ENCODE peak calls at places on chromosomes 5 and 9, in eight cellular contexts. F, V, D, X, C, S, G and O are unnamed samples.
A peak's percentile ranks its signal among the peaks of the same experiment; 100 is the strongest.

GRCh38 chr5:179288101-179288808 is 57.0 kb downstream of the ADAMTS2 start:
- DNase-seq in F (no peak), V (no peak), D (no peak), X (no peak), C (peak; percentile 15), S (no peak), G (peak; percentile 32), O (no peak)

GRCh38 chr5:150645070-150645700 is 4.7 kb downstream of the SYNPO start:
- DNase-seq in F (no peak), V (peak; percentile 96), D (peak; percentile 63), X (peak; percentile 81), C (peak; percentile 49), S (peak; percentile 56), G (no peak), O (no peak)

GRCh38 chr5:53360811-53361210 is 119.6 kb upstream of the FST start:
- DNase-seq in F (no peak), V (peak; percentile 82), D (peak; percentile 88), X (no peak), C (no peak), S (no peak), G (no peak), O (no peak)

GRCh38 chr5:110458313-110458712 is 268.2 kb downstream of the TMEM232 start:
- DNase-seq in F (no peak), V (no peak), D (no peak), X (no peak), C (no peak), S (no peak), G (no peak), O (no peak)

GRCh38 chr9:100285601-100286000 is 67.1 kb downstream of the TEX10 start:
- DNase-seq in F (no peak), V (no peak), D (no peak), X (no peak), C (no peak), S (no peak), G (no peak), O (no peak)

GRCh38 chr9:26954050-26954508 is 2.1 kb upstream of the IFT74 start:
- DNase-seq in F (no peak), V (no peak), D (no peak), X (no peak), C (no peak), S (no peak), G (no peak), O (no peak)

GRCh38 chr5:103259705-103260355 is 1.3 kb downstream of the MACIR start:
- DNase-seq in F (no peak), V (peak; percentile 36), D (peak; percentile 59), X (no peak), C (peak; percentile 39), S (no peak), G (no peak), O (no peak)

GRCh38 chr5:113293613-113294340 is 141.0 kb downstream of the TSSK1B start:
- DNase-seq in F (no peak), V (peak; percentile 15), D (peak; percentile 52), X (no peak), C (peak; percentile 17), S (no peak), G (no peak), O (peak; percentile 6)

GRCh38 chr9:71665247-71665646 is 103.1 kb downstream of the CEMIP2 start:
- DNase-seq in F (no peak), V (peak; percentile 17), D (no peak), X (no peak), C (no peak), S (no peak), G (no peak), O (no peak)

GRCh38 chr5:54904425-54904824 is 81.0 kb downstream of the ESM1 start:
- DNase-seq in F (no peak), V (peak; percentile 74), D (peak; percentile 58), X (no peak), C (no peak), S (no peak), G (no peak), O (no peak)

GRCh38 chr9:34154052-34154451 is 24.8 kb upstream of the UBAP1 start:
- DNase-seq in F (no peak), V (no peak), D (no peak), X (no peak), C (no peak), S (no peak), G (no peak), O (no peak)

GRCh38 chr5:14872070-14872989 is 752 bp upstream of the ANKH start:
- DNase-seq in F (peak; percentile 39), V (peak; percentile 49), D (peak; percentile 41), X (peak; percentile 81), C (peak; percentile 70), S (peak; percentile 68), G (peak; percentile 81), O (peak; percentile 53)

GRCh38 chr9:129435272-129435671 is 185.6 kb downstream of the C9orf50 start:
- DNase-seq in F (no peak), V (no peak), D (no peak), X (no peak), C (no peak), S (no peak), G (no peak), O (no peak)

GRCh38 chr5:571791-572190 is 40.3 kb upstream of the CEP72 start:
- DNase-seq in F (no peak), V (no peak), D (no peak), X (peak; percentile 49), C (no peak), S (no peak), G (no peak), O (no peak)

GRCh38 chr5:90136952-90137528 is 272.5 kb downstream of the CETN3 start:
- DNase-seq in F (no peak), V (no peak), D (no peak), X (no peak), C (no peak), S (no peak), G (no peak), O (no peak)

GRCh38 chr5:90134381-90134780 is 275.2 kb downstream of the CETN3 start:
- DNase-seq in F (no peak), V (no peak), D (peak; percentile 24), X (no peak), C (no peak), S (no peak), G (no peak), O (no peak)

GRCh38 chr5:90134892-90135291 is 274.7 kb downstream of the CETN3 start:
- DNase-seq in F (no peak), V (peak; percentile 30), D (peak; percentile 79), X (peak; percentile 89), C (no peak), S (peak; percentile 49), G (peak; percentile 54), O (no peak)

GRCh38 chr5:90133941-90134340 is 275.6 kb downstream of the CETN3 start:
- DNase-seq in F (no peak), V (no peak), D (no peak), X (no peak), C (no peak), S (no peak), G (no peak), O (no peak)

GRCh38 chr5:90135979-90136378 is 273.6 kb downstream of the CETN3 start:
- DNase-seq in F (no peak), V (no peak), D (no peak), X (no peak), C (peak; percentile 30), S (peak; percentile 5), G (no peak), O (no peak)
- TF ChIP-seq CTCF in F (no peak), V (no peak), D (no peak), X (no peak), C (peak; percentile 38), S (peak; percentile 13), G (no peak), O (peak; percentile 43)

GRCh38 chr5:173638126-173638525 is 21.7 kb upstream of the BOD1 start:
- DNase-seq in F (no peak), V (no peak), D (no peak), X (no peak), C (no peak), S (no peak), G (no peak), O (no peak)
- TF ChIP-seq CTCF in F (no peak), V (no peak), D (no peak), X (no peak), C (no peak), S (no peak), G (no peak), O (no peak)

GRCh38 chr5:178113141-178113787 is at the start of gene N4BP3:
- DNase-seq in F (peak; percentile 67), V (peak; percentile 20), D (peak; percentile 19), X (no peak), C (peak; percentile 83), S (peak; percentile 72), G (peak; percentile 74), O (peak; percentile 56)
- TF ChIP-seq CTCF in F (no peak), V (no peak), D (no peak), X (no peak), C (peak; percentile 24), S (no peak), G (no peak), O (no peak)

GRCh38 chr9:3359778-3360177 is 166.0 kb downstream of the RFX3 start:
- DNase-seq in F (no peak), V (no peak), D (no peak), X (no peak), C (no peak), S (no peak), G (no peak), O (no peak)
- TF ChIP-seq CTCF in F (no peak), V (no peak), D (no peak), X (no peak), C (no peak), S (no peak), G (no peak), O (no peak)

GRCh38 chr5:34770486-34770885 is 68.5 kb upstream of the TTC23L start:
- DNase-seq in F (no peak), V (no peak), D (no peak), X (no peak), C (no peak), S (no peak), G (no peak), O (no peak)

GRCh38 chr5:34772691-34773090 is 66.3 kb upstream of the TTC23L start:
- DNase-seq in F (no peak), V (no peak), D (no peak), X (no peak), C (no peak), S (no peak), G (no peak), O (no peak)

GRCh38 chr5:34774139-34774538 is 64.8 kb upstream of the TTC23L start:
- DNase-seq in F (no peak), V (no peak), D (no peak), X (no peak), C (no peak), S (no peak), G (no peak), O (no peak)

GRCh38 chr5:34772267-34772666 is 66.7 kb upstream of the TTC23L start:
- DNase-seq in F (no peak), V (no peak), D (no peak), X (no peak), C (no peak), S (no peak), G (no peak), O (no peak)

DNA sequence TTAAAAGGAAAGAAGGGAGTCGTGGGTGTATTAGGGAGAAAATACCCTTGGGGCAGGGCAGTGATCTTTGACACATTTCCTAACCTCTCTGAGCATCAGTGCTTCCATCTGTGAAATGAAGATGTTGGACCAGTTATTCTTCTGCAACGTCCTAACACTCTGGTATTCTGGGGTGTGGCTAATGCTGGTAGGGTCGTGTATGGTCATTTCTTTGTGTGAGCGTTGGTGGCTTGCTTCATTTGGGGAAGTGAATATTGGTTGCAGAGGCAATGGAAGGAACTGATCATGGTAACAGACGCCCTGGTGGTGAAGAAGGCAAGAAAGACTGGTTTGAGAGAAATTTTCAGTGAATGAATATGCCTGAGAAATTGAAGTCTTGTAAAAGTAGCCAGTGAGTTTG is 67.9 kb upstream of the TTC23L start:
- DNase-seq in F (no peak), V (no peak), D (no peak), X (no peak), C (no peak), S (no peak), G (no peak), O (no peak)
- TF ChIP-seq CTCF in F (no peak), V (no peak), D (no peak), X (no peak), C (no peak), S (no peak), G (no peak), O (peak; percentile 32)